ENCODE peak calls at places on chromosome 22, in six cellular contexts. One of them, this sample, is unnamed.

GRCh38 chr22:38412435-38413084 is 42.4 kb downstream of the KCNJ4 start:
- DNase-seq in AG04449: no peak
- DNase-seq in NCI-H1105 treated with DMSO at 0.1 percent for 48 hours: no peak
- DNase-seq in NCI-H524 treated with DMSO at 0.1 percent for 48 hours: peak; percentile 49
- DNase-seq in left cardiac atrium: no peak
- DNase-seq in GM23248: peak; percentile 21
- DNase-seq in this sample: no peak

GRCh38 chr22:41367039-41367679 is 14.6 kb upstream of the TEF start:
- DNase-seq in AG04449: peak; percentile 56
- DNase-seq in NCI-H1105 treated with DMSO at 0.1 percent for 48 hours: peak; percentile 93
- DNase-seq in NCI-H524 treated with DMSO at 0.1 percent for 48 hours: peak; percentile 92
- DNase-seq in left cardiac atrium: peak; percentile 97
- DNase-seq in GM23248: peak; percentile 93
- DNase-seq in this sample: peak; percentile 79

GRCh38 chr22:29630180-29630498 is 26.7 kb downstream of the NF2 start:
- DNase-seq in AG04449: no peak
- DNase-seq in NCI-H1105 treated with DMSO at 0.1 percent for 48 hours: no peak
- DNase-seq in NCI-H524 treated with DMSO at 0.1 percent for 48 hours: no peak
- DNase-seq in left cardiac atrium: no peak
- DNase-seq in GM23248: no peak
- DNase-seq in this sample: no peak

GRCh38 chr22:36467946-36468345 is 13.5 kb downstream of the TXN2 start:
- DNase-seq in AG04449: peak; percentile 77
- DNase-seq in NCI-H1105 treated with DMSO at 0.1 percent for 48 hours: no peak
- DNase-seq in NCI-H524 treated with DMSO at 0.1 percent for 48 hours: no peak
- DNase-seq in left cardiac atrium: no peak
- DNase-seq in GM23248: peak; percentile 89
- DNase-seq in this sample: peak; percentile 97

GRCh38 chr22:25373961-25374360 is 154.5 kb downstream of the CRYBB2 start:
- DNase-seq in AG04449: no peak
- DNase-seq in NCI-H1105 treated with DMSO at 0.1 percent for 48 hours: no peak
- DNase-seq in NCI-H524 treated with DMSO at 0.1 percent for 48 hours: no peak
- DNase-seq in left cardiac atrium: no peak
- DNase-seq in GM23248: no peak
- DNase-seq in this sample: no peak

GRCh38 chr22:38713921-38714320 is 8.2 kb downstream of the GTPBP1 start:
- DNase-seq in AG04449: no peak
- DNase-seq in NCI-H1105 treated with DMSO at 0.1 percent for 48 hours: no peak
- DNase-seq in NCI-H524 treated with DMSO at 0.1 percent for 48 hours: no peak
- DNase-seq in left cardiac atrium: no peak
- DNase-seq in GM23248: no peak
- DNase-seq in this sample: no peak

GRCh38 chr22:43000441-43001175 is 14.3 kb downstream of the PACSIN2 start:
- DNase-seq in AG04449: no peak
- DNase-seq in NCI-H1105 treated with DMSO at 0.1 percent for 48 hours: no peak
- DNase-seq in NCI-H524 treated with DMSO at 0.1 percent for 48 hours: no peak
- DNase-seq in left cardiac atrium: no peak
- DNase-seq in GM23248: peak; percentile 71
- DNase-seq in this sample: peak; percentile 33

GRCh38 chr22:19898831-19899567 is 42.6 kb upstream of the COMT start:
- DNase-seq in AG04449: no peak
- DNase-seq in NCI-H1105 treated with DMSO at 0.1 percent for 48 hours: no peak
- DNase-seq in NCI-H524 treated with DMSO at 0.1 percent for 48 hours: no peak
- DNase-seq in left cardiac atrium: no peak
- DNase-seq in GM23248: no peak
- DNase-seq in this sample: no peak

GRCh38 chr22:20267441-20268288 is 453 bp downstream of the RTN4R start:
- DNase-seq in AG04449: no peak
- DNase-seq in NCI-H1105 treated with DMSO at 0.1 percent for 48 hours: peak; percentile 1
- DNase-seq in NCI-H524 treated with DMSO at 0.1 percent for 48 hours: no peak
- DNase-seq in left cardiac atrium: no peak
- DNase-seq in GM23248: no peak
- DNase-seq in this sample: no peak

GRCh38 chr22:22141771-22142591 is 102.6 kb upstream of the VPREB1 start:
- DNase-seq in AG04449: no peak
- DNase-seq in NCI-H1105 treated with DMSO at 0.1 percent for 48 hours: no peak
- DNase-seq in NCI-H524 treated with DMSO at 0.1 percent for 48 hours: no peak
- DNase-seq in left cardiac atrium: no peak
- DNase-seq in GM23248: no peak
- DNase-seq in this sample: no peak

GRCh38 chr22:19226428-19226827 is 47.9 kb upstream of the SLC25A1 start:
- DNase-seq in AG04449: no peak
- DNase-seq in NCI-H1105 treated with DMSO at 0.1 percent for 48 hours: no peak
- DNase-seq in NCI-H524 treated with DMSO at 0.1 percent for 48 hours: no peak
- DNase-seq in left cardiac atrium: no peak
- DNase-seq in GM23248: no peak
- DNase-seq in this sample: no peak

GRCh38 chr22:30183861-30184278 is 62.7 kb downstream of the LIF start:
- DNase-seq in AG04449: peak; percentile 62
- DNase-seq in NCI-H1105 treated with DMSO at 0.1 percent for 48 hours: no peak
- DNase-seq in NCI-H524 treated with DMSO at 0.1 percent for 48 hours: no peak
- DNase-seq in left cardiac atrium: no peak
- DNase-seq in GM23248: no peak
- DNase-seq in this sample: peak; percentile 70

GRCh38 chr22:32897400-32897799 is 95.9 kb downstream of the TIMP3 start:
- DNase-seq in AG04449: peak; percentile 28
- DNase-seq in NCI-H1105 treated with DMSO at 0.1 percent for 48 hours: no peak
- DNase-seq in NCI-H524 treated with DMSO at 0.1 percent for 48 hours: no peak
- DNase-seq in left cardiac atrium: no peak
- DNase-seq in GM23248: peak; percentile 84
- DNase-seq in this sample: peak; percentile 92

GRCh38 chr22:46854125-46854870 is 91.8 kb downstream of the TBC1D22A start:
- DNase-seq in AG04449: no peak
- DNase-seq in NCI-H1105 treated with DMSO at 0.1 percent for 48 hours: no peak
- DNase-seq in NCI-H524 treated with DMSO at 0.1 percent for 48 hours: no peak
- DNase-seq in left cardiac atrium: peak; percentile 56
- DNase-seq in GM23248: no peak
- DNase-seq in this sample: no peak

GRCh38 chr22:46107089-46107664 is 43.1 kb upstream of the PPARA start:
- DNase-seq in AG04449: no peak
- DNase-seq in NCI-H1105 treated with DMSO at 0.1 percent for 48 hours: peak; percentile 91
- DNase-seq in NCI-H524 treated with DMSO at 0.1 percent for 48 hours: peak; percentile 25
- DNase-seq in left cardiac atrium: no peak
- DNase-seq in GM23248: peak; percentile 44
- DNase-seq in this sample: no peak

GRCh38 chr22:17396531-17396930 is 27.3 kb downstream of the CECR2 start:
- DNase-seq in AG04449: no peak
- DNase-seq in NCI-H1105 treated with DMSO at 0.1 percent for 48 hours: no peak
- DNase-seq in NCI-H524 treated with DMSO at 0.1 percent for 48 hours: no peak
- DNase-seq in left cardiac atrium: no peak
- DNase-seq in GM23248: no peak
- DNase-seq in this sample: no peak

GRCh38 chr22:41531736-41532477 is 12.4 kb downstream of the POLR3H start:
- DNase-seq in AG04449: no peak
- DNase-seq in NCI-H1105 treated with DMSO at 0.1 percent for 48 hours: no peak
- DNase-seq in NCI-H524 treated with DMSO at 0.1 percent for 48 hours: no peak
- DNase-seq in left cardiac atrium: no peak
- DNase-seq in GM23248: no peak
- DNase-seq in this sample: no peak

GRCh38 chr22:39311592-39312400 is 7.6 kb downstream of the RPL3 start:
- DNase-seq in AG04449: no peak
- DNase-seq in NCI-H1105 treated with DMSO at 0.1 percent for 48 hours: no peak
- DNase-seq in NCI-H524 treated with DMSO at 0.1 percent for 48 hours: no peak
- DNase-seq in left cardiac atrium: no peak
- DNase-seq in GM23248: peak; percentile 28
- DNase-seq in this sample: peak; percentile 25

GRCh38 chr22:25365491-25366261 is 146.2 kb downstream of the CRYBB2 start:
- DNase-seq in AG04449: no peak
- DNase-seq in NCI-H1105 treated with DMSO at 0.1 percent for 48 hours: no peak
- DNase-seq in NCI-H524 treated with DMSO at 0.1 percent for 48 hours: no peak
- DNase-seq in left cardiac atrium: peak; percentile 48
- DNase-seq in GM23248: no peak
- DNase-seq in this sample: no peak

GRCh38 chr22:42926034-42926433 is 69.0 kb upstream of the ARFGAP3 start:
- DNase-seq in AG04449: no peak
- DNase-seq in NCI-H1105 treated with DMSO at 0.1 percent for 48 hours: no peak
- DNase-seq in NCI-H524 treated with DMSO at 0.1 percent for 48 hours: no peak
- DNase-seq in left cardiac atrium: peak; percentile 60
- DNase-seq in GM23248: no peak
- DNase-seq in this sample: no peak

GRCh38 chr22:29813563-29813962 is 24.5 kb downstream of the ASCC2 start:
- DNase-seq in AG04449: no peak
- DNase-seq in NCI-H1105 treated with DMSO at 0.1 percent for 48 hours: no peak
- DNase-seq in NCI-H524 treated with DMSO at 0.1 percent for 48 hours: no peak
- DNase-seq in left cardiac atrium: no peak
- DNase-seq in GM23248: no peak
- DNase-seq in this sample: peak; percentile 48

GRCh38 chr22:46815559-46815895 is 53.1 kb downstream of the TBC1D22A start:
- DNase-seq in AG04449: no peak
- DNase-seq in NCI-H1105 treated with DMSO at 0.1 percent for 48 hours: no peak
- DNase-seq in NCI-H524 treated with DMSO at 0.1 percent for 48 hours: no peak
- DNase-seq in left cardiac atrium: no peak
- DNase-seq in GM23248: no peak
- DNase-seq in this sample: no peak

GRCh38 chr22:47564158-47564450 is 801.7 kb downstream of the TBC1D22A start:
- DNase-seq in AG04449: no peak
- DNase-seq in NCI-H1105 treated with DMSO at 0.1 percent for 48 hours: no peak
- DNase-seq in NCI-H524 treated with DMSO at 0.1 percent for 48 hours: no peak
- DNase-seq in left cardiac atrium: no peak
- DNase-seq in GM23248: no peak
- DNase-seq in this sample: no peak

GRCh38 chr22:27667121-27667843 is 134.3 kb downstream of the MN1 start:
- DNase-seq in AG04449: no peak
- DNase-seq in NCI-H1105 treated with DMSO at 0.1 percent for 48 hours: no peak
- DNase-seq in NCI-H524 treated with DMSO at 0.1 percent for 48 hours: no peak
- DNase-seq in left cardiac atrium: peak; percentile 58
- DNase-seq in GM23248: no peak
- DNase-seq in this sample: peak; percentile 20

GRCh38 chr22:19873960-19874306 is 19.3 kb upstream of the GNB1L start:
- DNase-seq in AG04449: no peak
- DNase-seq in NCI-H1105 treated with DMSO at 0.1 percent for 48 hours: no peak
- DNase-seq in NCI-H524 treated with DMSO at 0.1 percent for 48 hours: no peak
- DNase-seq in left cardiac atrium: no peak
- DNase-seq in GM23248: no peak
- DNase-seq in this sample: no peak

GRCh38 chr22:38982008-38982927 is at the start of gene APOBEC3B:
- DNase-seq in AG04449: peak; percentile 73
- DNase-seq in NCI-H1105 treated with DMSO at 0.1 percent for 48 hours: no peak
- DNase-seq in NCI-H524 treated with DMSO at 0.1 percent for 48 hours: no peak
- DNase-seq in left cardiac atrium: peak; percentile 90
- DNase-seq in GM23248: peak; percentile 93
- DNase-seq in this sample: peak; percentile 95

GRCh38 chr22:41481925-41482318 is 13.0 kb downstream of the ACO2 start:
- DNase-seq in AG04449: no peak
- DNase-seq in NCI-H1105 treated with DMSO at 0.1 percent for 48 hours: no peak
- DNase-seq in NCI-H524 treated with DMSO at 0.1 percent for 48 hours: no peak
- DNase-seq in left cardiac atrium: no peak
- DNase-seq in GM23248: no peak
- DNase-seq in this sample: no peak

GRCh38 chr22:30730351-30730750 is 35.7 kb downstream of the OSBP2 start:
- DNase-seq in AG04449: no peak
- DNase-seq in NCI-H1105 treated with DMSO at 0.1 percent for 48 hours: no peak
- DNase-seq in NCI-H524 treated with DMSO at 0.1 percent for 48 hours: no peak
- DNase-seq in left cardiac atrium: no peak
- DNase-seq in GM23248: no peak
- DNase-seq in this sample: no peak

GRCh38 chr22:30169002-30169401 is 77.6 kb downstream of the LIF start:
- DNase-seq in AG04449: no peak
- DNase-seq in NCI-H1105 treated with DMSO at 0.1 percent for 48 hours: no peak
- DNase-seq in NCI-H524 treated with DMSO at 0.1 percent for 48 hours: no peak
- DNase-seq in left cardiac atrium: no peak
- DNase-seq in GM23248: no peak
- DNase-seq in this sample: peak; percentile 22

GRCh38 chr22:27835446-27835845 is 33.9 kb upstream of the MN1 start:
- DNase-seq in AG04449: no peak
- DNase-seq in NCI-H1105 treated with DMSO at 0.1 percent for 48 hours: no peak
- DNase-seq in NCI-H524 treated with DMSO at 0.1 percent for 48 hours: no peak
- DNase-seq in left cardiac atrium: no peak
- DNase-seq in GM23248: peak; percentile 25
- DNase-seq in this sample: no peak

GRCh38 chr22:27853404-27853803 is 51.8 kb upstream of the MN1 start:
- DNase-seq in AG04449: no peak
- DNase-seq in NCI-H1105 treated with DMSO at 0.1 percent for 48 hours: no peak
- DNase-seq in NCI-H524 treated with DMSO at 0.1 percent for 48 hours: no peak
- DNase-seq in left cardiac atrium: no peak
- DNase-seq in GM23248: peak; percentile 63
- DNase-seq in this sample: no peak